ENCODE peak calls at places on chromosomes 12 and 14, in five cellular contexts. One of them, this sample, is unnamed.

GRCh38 chr12:96774501-96775256 is 132.4 kb upstream of the NEDD1 start:
- DNase-seq in activated CD8-positive, alpha-beta memory T cell treated with anti-CD3 and anti-CD28 coated beads for 24 hours: no peak
- DNase-seq in HepG2: no peak
- DNase-seq in NCI-H1436: no peak
- DNase-seq in NCI-H1105 treated with DMSO at 0.1 percent for 48 hours: no peak
- DNase-seq in this sample: no peak

GRCh38 chr12:110424237-110424636 is 20.7 kb upstream of the ANAPC7 start:
- DNase-seq in activated CD8-positive, alpha-beta memory T cell treated with anti-CD3 and anti-CD28 coated beads for 24 hours: no peak
- DNase-seq in HepG2: no peak
- DNase-seq in NCI-H1436: no peak
- DNase-seq in NCI-H1105 treated with DMSO at 0.1 percent for 48 hours: no peak
- DNase-seq in this sample: no peak

GRCh38 chr12:50315803-50316202 is 32.5 kb upstream of the LIMA1 start:
- DNase-seq in NCI-H1105 treated with DMSO at 0.1 percent for 48 hours: no peak
- DNase-seq in activated CD8-positive, alpha-beta memory T cell treated with anti-CD3 and anti-CD28 coated beads for 24 hours: no peak
- DNase-seq in NCI-H1436: no peak
- DNase-seq in HepG2: no peak
- DNase-seq in this sample: no peak

GRCh38 chr12:130081420-130081819 is 80.8 kb upstream of the FZD10 start:
- DNase-seq in activated CD8-positive, alpha-beta memory T cell treated with anti-CD3 and anti-CD28 coated beads for 24 hours: no peak
- DNase-seq in NCI-H1105 treated with DMSO at 0.1 percent for 48 hours: no peak
- DNase-seq in NCI-H1436: no peak
- DNase-seq in HepG2: no peak
- DNase-seq in this sample: no peak

GRCh38 chr12:71626098-71626497 is 37.5 kb downstream of the ZFC3H1 start:
- DNase-seq in HepG2: no peak
- DNase-seq in NCI-H1436: no peak
- DNase-seq in activated CD8-positive, alpha-beta memory T cell treated with anti-CD3 and anti-CD28 coated beads for 24 hours: no peak
- DNase-seq in NCI-H1105 treated with DMSO at 0.1 percent for 48 hours: no peak
- DNase-seq in this sample: no peak

GRCh38 chr12:111408686-111409402 is 3.1 kb downstream of the SH2B3 start:
- DNase-seq in NCI-H1105 treated with DMSO at 0.1 percent for 48 hours: no peak
- DNase-seq in NCI-H1436: no peak
- DNase-seq in HepG2: no peak
- DNase-seq in activated CD8-positive, alpha-beta memory T cell treated with anti-CD3 and anti-CD28 coated beads for 24 hours: no peak
- DNase-seq in this sample: no peak

GRCh38 chr14:68655021-68655811 is 137.7 kb downstream of the ZFP36L1 start:
- DNase-seq in NCI-H1105 treated with DMSO at 0.1 percent for 48 hours: no peak
- DNase-seq in HepG2: peak; percentile 53
- DNase-seq in activated CD8-positive, alpha-beta memory T cell treated with anti-CD3 and anti-CD28 coated beads for 24 hours: peak; percentile 57
- DNase-seq in NCI-H1436: no peak
- DNase-seq in this sample: no peak

GRCh38 chr12:1217191-1217949 is 226.3 kb downstream of the ERC1 start:
- DNase-seq in NCI-H1436: no peak
- DNase-seq in activated CD8-positive, alpha-beta memory T cell treated with anti-CD3 and anti-CD28 coated beads for 24 hours: no peak
- DNase-seq in HepG2: no peak
- DNase-seq in NCI-H1105 treated with DMSO at 0.1 percent for 48 hours: peak; percentile 14
- DNase-seq in this sample: peak; percentile 27

GRCh38 chr12:21843795-21844194 is 69.3 kb upstream of the KCNJ8 start:
- DNase-seq in HepG2: no peak
- DNase-seq in activated CD8-positive, alpha-beta memory T cell treated with anti-CD3 and anti-CD28 coated beads for 24 hours: no peak
- DNase-seq in NCI-H1105 treated with DMSO at 0.1 percent for 48 hours: no peak
- DNase-seq in NCI-H1436: no peak
- DNase-seq in this sample: no peak

GRCh38 chr12:78818487-78818886 is 46.1 kb upstream of the SYT1 start:
- DNase-seq in NCI-H1105 treated with DMSO at 0.1 percent for 48 hours: no peak
- DNase-seq in HepG2: no peak
- DNase-seq in activated CD8-positive, alpha-beta memory T cell treated with anti-CD3 and anti-CD28 coated beads for 24 hours: no peak
- DNase-seq in NCI-H1436: no peak
- DNase-seq in this sample: no peak

GRCh38 chr12:122104844-122105243 is 26.3 kb downstream of the MLXIP start:
- DNase-seq in HepG2: no peak
- DNase-seq in activated CD8-positive, alpha-beta memory T cell treated with anti-CD3 and anti-CD28 coated beads for 24 hours: no peak
- DNase-seq in NCI-H1105 treated with DMSO at 0.1 percent for 48 hours: no peak
- DNase-seq in NCI-H1436: no peak
- DNase-seq in this sample: no peak

GRCh38 chr14:103699261-103699661 is 16.0 kb downstream of the XRCC3 start:
- DNase-seq in HepG2: no peak
- DNase-seq in activated CD8-positive, alpha-beta memory T cell treated with anti-CD3 and anti-CD28 coated beads for 24 hours: no peak
- DNase-seq in NCI-H1436: no peak
- DNase-seq in NCI-H1105 treated with DMSO at 0.1 percent for 48 hours: no peak
- DNase-seq in this sample: no peak

GRCh38 chr12:53624956-53625355 is 1.2 kb downstream of the ATF7 start:
- DNase-seq in HepG2: no peak
- DNase-seq in NCI-H1105 treated with DMSO at 0.1 percent for 48 hours: no peak
- DNase-seq in activated CD8-positive, alpha-beta memory T cell treated with anti-CD3 and anti-CD28 coated beads for 24 hours: no peak
- DNase-seq in NCI-H1436: no peak
- DNase-seq in this sample: no peak

GRCh38 chr12:124397807-124398577 is 103.1 kb downstream of the RFLNA start:
- DNase-seq in activated CD8-positive, alpha-beta memory T cell treated with anti-CD3 and anti-CD28 coated beads for 24 hours: no peak
- DNase-seq in HepG2: no peak
- DNase-seq in NCI-H1105 treated with DMSO at 0.1 percent for 48 hours: no peak
- DNase-seq in NCI-H1436: peak; percentile 23
- DNase-seq in this sample: no peak

GRCh38 chr12:119444462-119445044 is 110.0 kb downstream of the CCDC60 start:
- DNase-seq in NCI-H1105 treated with DMSO at 0.1 percent for 48 hours: peak; percentile 59
- DNase-seq in NCI-H1436: peak; percentile 15
- DNase-seq in HepG2: peak; percentile 72
- DNase-seq in activated CD8-positive, alpha-beta memory T cell treated with anti-CD3 and anti-CD28 coated beads for 24 hours: peak; percentile 58
- DNase-seq in this sample: peak; percentile 36

GRCh38 chr14:102557434-102558226 is 34.8 kb upstream of the RCOR1 start:
- DNase-seq in NCI-H1105 treated with DMSO at 0.1 percent for 48 hours: no peak
- DNase-seq in HepG2: no peak
- DNase-seq in NCI-H1436: no peak
- DNase-seq in activated CD8-positive, alpha-beta memory T cell treated with anti-CD3 and anti-CD28 coated beads for 24 hours: no peak
- DNase-seq in this sample: no peak

GRCh38 chr12:6748761-6749160 is 4.2 kb downstream of the MLF2 start:
- DNase-seq in HepG2: no peak
- DNase-seq in NCI-H1105 treated with DMSO at 0.1 percent for 48 hours: no peak
- DNase-seq in NCI-H1436: no peak
- DNase-seq in activated CD8-positive, alpha-beta memory T cell treated with anti-CD3 and anti-CD28 coated beads for 24 hours: no peak
- DNase-seq in this sample: no peak

GRCh38 chr12:31408778-31409177 is 82.8 kb upstream of the SINHCAF start:
- DNase-seq in NCI-H1105 treated with DMSO at 0.1 percent for 48 hours: no peak
- DNase-seq in NCI-H1436: no peak
- DNase-seq in activated CD8-positive, alpha-beta memory T cell treated with anti-CD3 and anti-CD28 coated beads for 24 hours: no peak
- DNase-seq in HepG2: no peak
- DNase-seq in this sample: no peak

GRCh38 chr14:28057286-28058011 is 709.1 kb upstream of the FOXG1 start:
- DNase-seq in NCI-H1105 treated with DMSO at 0.1 percent for 48 hours: no peak
- DNase-seq in HepG2: no peak
- DNase-seq in activated CD8-positive, alpha-beta memory T cell treated with anti-CD3 and anti-CD28 coated beads for 24 hours: no peak
- DNase-seq in NCI-H1436: no peak
- DNase-seq in this sample: no peak

GRCh38 chr14:95363468-95363954 is 43.8 kb upstream of the CLMN start:
- DNase-seq in NCI-H1436: no peak
- DNase-seq in activated CD8-positive, alpha-beta memory T cell treated with anti-CD3 and anti-CD28 coated beads for 24 hours: peak; percentile 38
- DNase-seq in HepG2: no peak
- DNase-seq in NCI-H1105 treated with DMSO at 0.1 percent for 48 hours: no peak
- DNase-seq in this sample: no peak

GRCh38 chr12:57616383-57617101 is 5.3 kb downstream of the ARHGEF25 start:
- DNase-seq in NCI-H1105 treated with DMSO at 0.1 percent for 48 hours: no peak
- DNase-seq in activated CD8-positive, alpha-beta memory T cell treated with anti-CD3 and anti-CD28 coated beads for 24 hours: no peak
- DNase-seq in HepG2: no peak
- DNase-seq in NCI-H1436: no peak
- DNase-seq in this sample: no peak

GRCh38 chr12:92702754-92703679 is at the start of gene PLEKHG7:
- DNase-seq in NCI-H1105 treated with DMSO at 0.1 percent for 48 hours: no peak
- DNase-seq in activated CD8-positive, alpha-beta memory T cell treated with anti-CD3 and anti-CD28 coated beads for 24 hours: no peak
- DNase-seq in HepG2: peak; percentile 47
- DNase-seq in NCI-H1436: no peak
- DNase-seq in this sample: no peak

GRCh38 chr12:50988051-50988450 is 35.7 kb downstream of the HIGD1C start:
- DNase-seq in activated CD8-positive, alpha-beta memory T cell treated with anti-CD3 and anti-CD28 coated beads for 24 hours: no peak
- DNase-seq in NCI-H1436: no peak
- DNase-seq in NCI-H1105 treated with DMSO at 0.1 percent for 48 hours: no peak
- DNase-seq in HepG2: no peak
- DNase-seq in this sample: no peak

This sample was measured in NCI-H146.